ENCODE peak calls at places on chromosomes 4 and X, in five cellular contexts. T is NCI-H1417; Z is activated CD4-positive, alpha-beta T cell treated with anti-CD3 and anti-CD28 coated beads, Interleukin-2, amount 50 U/mL, for 1 hour; R is ELR; B is posterior cingulate gyrus. H is an unnamed sample.

GRCh38 chrX:51860679-51861078 is 32.7 kb upstream of the MAGED1 start:
- DNase-seq in T (peak), Z (no peak), R (peak), B (no peak), H (peak)

GRCh38 chr4:56757270-56757746 is 64.2 kb downstream of the SPINK2 start:
- DNase-seq in T (no peak), Z (peak), R (peak), B (no peak), H (no peak)

GRCh38 chr4:147732516-147733193 is 767 bp downstream of the ARHGAP10 start:
- DNase-seq in T (peak), Z (no peak), R (peak), B (no peak), H (no peak)

GRCh38 chrX:68832516-68833447 is 4.0 kb downstream of the EFNB1 start:
- DNase-seq in T (no peak), Z (no peak), R (no peak), B (no peak), H (no peak)

GRCh38 chrX:43589735-43590515 is 66.2 kb upstream of the MAOA start:
- DNase-seq in T (no peak), Z (no peak), R (no peak), B (no peak), H (no peak)

GRCh38 chr4:108215055-108215454 is 46.3 kb upstream of the LEF1 start:
- DNase-seq in T (no peak), Z (no peak), R (no peak), B (no peak), H (no peak)

GRCh38 chrX:53483838-53484420 is 49.8 kb upstream of the HSD17B10 start:
- DNase-seq in T (no peak), Z (no peak), R (peak), B (no peak), H (peak)

GRCh38 chrX:40267334-40268118 is 169.8 kb upstream of the BCOR start:
- DNase-seq in T (no peak), Z (no peak), R (peak), B (no peak), H (no peak)

GRCh38 chr4:624705-625590 is at the start of gene PDE6B:
- DNase-seq in T (no peak), Z (no peak), R (no peak), B (no peak), H (no peak)

GRCh38 chr4:6750302-6751221 is 32.0 kb upstream of the KIAA0232 start:
- DNase-seq in T (no peak), Z (no peak), R (no peak), B (no peak), H (no peak)

GRCh38 chr4:56681158-56681848 is at the start of gene HOPX:
- DNase-seq in T (peak), Z (peak), R (no peak), B (no peak), H (no peak)

GRCh38 chr4:99885063-99885664 is 9.1 kb downstream of the LAMTOR3 start:
- DNase-seq in T (no peak), Z (peak), R (peak), B (no peak), H (peak)

GRCh38 chrX:151680805-151681204 is 14.5 kb upstream of the PRRG3 start:
- DNase-seq in T (peak), Z (peak), R (peak), B (no peak), H (peak)